ENCODE peak calls at places on chromosomes 5 and 9, in ten cellular contexts. I is dorsolateral prefrontal cortex; R is mammary epithelial cell; G is CD8-positive, alpha-beta T cell; Y is AG04450; Q is cardiac fibroblast; E is BE2C; L is thyroid gland; X is neural progenitor cell; W is suprapubic skin. B is an unnamed sample.

GRCh38 chr9:96193356-96193755 is 108.6 kb downstream of the HSD17B3 start:
- DNase-seq in Y (no peak), X (no peak), L (no peak), G (no peak), W (peak; percentile 11), I (no peak), Q (no peak), E (no peak), R (no peak), B (no peak)

GRCh38 chr5:108884736-108885135 is 137.0 kb downstream of the FER start:
- DNase-seq in W (no peak), Q (peak; percentile 65), Y (no peak), L (peak; percentile 8), X (peak; percentile 17), R (no peak), I (no peak), E (no peak), G (no peak), B (no peak)

GRCh38 chr5:15703901-15704300 is 203.9 kb downstream of the FBXL7 start:
- DNase-seq in X (no peak), W (no peak), Y (no peak), R (no peak), I (no peak), L (no peak), G (no peak), E (no peak), Q (no peak), B (no peak)

GRCh38 chr9:16921855-16922254 is 51.4 kb upstream of the BNC2 start:
- DNase-seq in W (no peak), R (peak; percentile 19), E (no peak), L (no peak), Q (peak; percentile 28), Y (no peak), G (no peak), X (no peak), I (no peak), B (no peak)

GRCh38 chr9:137455361-137455991 is 3.7 kb downstream of the NSMF start:
- DNase-seq in Y (no peak), I (peak; percentile 30), Q (no peak), L (no peak), G (no peak), E (no peak), R (no peak), X (no peak), W (no peak), B (peak; percentile 15)

GRCh38 chr5:142007237-142007544 is 5.6 kb downstream of the GNPDA1 start:
- DNase-seq in W (no peak), R (no peak), Q (no peak), E (no peak), I (no peak), X (no peak), Y (no peak), L (no peak), G (no peak), B (no peak)

GRCh38 chr9:137053944-137054931 is at the start of gene ENTPD2:
- DNase-seq in R (peak; percentile 73), G (no peak), I (no peak), Q (no peak), W (no peak), E (no peak), L (peak; percentile 68), X (peak; percentile 56), Y (no peak), B (peak; percentile 36)

GRCh38 chr9:94705162-94705712 is 21.3 kb upstream of the AOPEP start:
- DNase-seq in L (no peak), Q (no peak), Y (no peak), I (no peak), X (no peak), G (no peak), W (no peak), E (peak; percentile 73), R (no peak), B (no peak)

DNA sequence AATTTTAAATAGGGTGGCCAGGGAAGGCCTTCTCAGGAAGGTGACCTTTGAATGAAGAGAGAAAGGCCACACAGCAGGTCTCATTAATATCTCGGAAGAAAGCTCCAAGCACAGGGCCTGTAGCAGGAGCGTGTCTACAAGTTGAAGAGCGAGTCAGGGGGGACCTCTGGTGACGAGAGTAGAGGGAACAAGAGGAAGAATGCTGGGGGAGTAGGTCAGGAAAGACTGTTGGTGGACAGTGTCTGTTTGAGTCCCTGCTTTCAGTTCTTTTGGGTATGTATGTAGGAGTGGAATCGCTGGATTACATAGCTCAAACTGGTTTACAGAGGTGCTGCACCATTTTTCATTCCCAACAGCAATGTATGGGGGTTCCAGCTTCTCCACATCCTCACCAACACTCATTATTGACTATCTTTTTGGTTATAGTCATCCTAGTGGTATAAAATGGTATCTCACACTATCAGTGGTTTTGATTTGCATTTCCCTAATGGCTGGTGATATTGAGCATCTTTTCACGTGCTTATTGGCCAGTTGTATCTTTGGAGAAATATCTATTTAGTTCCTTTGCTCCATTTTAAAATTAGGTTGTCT is 55.8 kb downstream of the NUP214 start:
- DNase-seq in I (no peak), G (no peak), W (no peak), L (no peak), E (no peak), R (no peak), Q (no peak), X (no peak), Y (no peak), B (no peak)
- TF ChIP-seq CTCF in I (no peak), G (peak; percentile 39), W (no peak), L (no peak), E (peak; percentile 35), R (peak; percentile 27), Q (no peak), X (peak; percentile 30), Y (peak; percentile 2), B (no peak)

GRCh38 chr5:135253601-135254165 is 145.3 kb downstream of the MACROH2A1 start:
- DNase-seq in L (no peak), W (no peak), G (no peak), I (no peak), R (no peak), Q (no peak), E (no peak), X (no peak), Y (no peak), B (no peak)

GRCh38 chr5:135249658-135250057 is 149.4 kb downstream of the MACROH2A1 start:
- DNase-seq in W (no peak), I (no peak), G (peak; percentile 27), Y (no peak), L (no peak), Q (peak; percentile 18), E (no peak), R (no peak), X (no peak), B (no peak)

GRCh38 chr5:135254183-135254582 is 144.8 kb downstream of the MACROH2A1 start:
- DNase-seq in Q (no peak), E (no peak), L (no peak), X (no peak), G (peak; percentile 7), W (no peak), I (no peak), Y (no peak), R (no peak), B (no peak)

GRCh38 chr5:135251099-135251498 is 147.9 kb downstream of the MACROH2A1 start:
- DNase-seq in G (peak; percentile 23), Y (no peak), W (no peak), X (peak; percentile 75), Q (no peak), I (no peak), E (no peak), R (no peak), L (no peak), B (no peak)

GRCh38 chr5:135255461-135256178 is 143.4 kb downstream of the MACROH2A1 start:
- DNase-seq in X (no peak), W (no peak), G (peak; percentile 11), I (no peak), E (no peak), R (no peak), L (no peak), Q (no peak), Y (no peak), B (no peak)
- TF ChIP-seq CTCF in X (no peak), W (no peak), G (no peak), I (no peak), E (no peak), R (no peak), L (no peak), Q (no peak), Y (no peak), B (no peak)

GRCh38 chr9:18138676-18139075 is 335.3 kb upstream of the ADAMTSL1 start:
- DNase-seq in X (no peak), E (no peak), Y (no peak), L (peak; percentile 39), Q (no peak), G (no peak), W (no peak), R (no peak), I (no peak), B (no peak)

GRCh38 chr9:18141681-18142080 is 332.3 kb upstream of the ADAMTSL1 start:
- DNase-seq in G (no peak), E (no peak), I (no peak), X (no peak), W (no peak), Q (no peak), Y (no peak), L (no peak), R (no peak), B (no peak)

GRCh38 chr9:18142964-18143363 is 331.0 kb upstream of the ADAMTSL1 start:
- DNase-seq in W (no peak), L (no peak), G (no peak), Q (peak; percentile 10), E (no peak), R (no peak), Y (no peak), I (no peak), X (peak; percentile 31), B (no peak)

DNA sequence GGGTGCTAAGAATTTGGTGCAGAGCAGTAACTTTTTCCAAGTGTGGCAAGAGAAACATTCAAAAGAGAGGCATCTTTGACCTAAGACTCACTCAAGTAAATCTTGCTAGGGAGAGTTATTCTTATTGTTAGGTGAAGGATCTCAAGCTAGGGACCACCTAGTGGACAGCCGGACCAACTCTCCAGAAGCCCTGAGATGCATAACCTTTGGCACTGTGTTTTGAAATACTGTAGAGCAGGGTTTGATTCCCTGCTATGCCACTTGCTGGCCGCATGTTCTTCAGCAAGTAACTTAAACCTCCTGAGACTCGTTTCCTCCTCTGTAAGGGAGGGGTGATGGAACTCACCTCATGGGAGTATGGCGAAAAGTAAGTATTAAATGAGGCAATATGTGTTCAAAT is 336.1 kb upstream of the ADAMTSL1 start:
- DNase-seq in L (no peak), G (no peak), W (no peak), E (no peak), Q (no peak), R (no peak), X (no peak), Y (no peak), I (no peak), B (no peak)
- TF ChIP-seq CTCF in L (no peak), G (no peak), W (no peak), E (peak; percentile 11), Q (no peak), R (no peak), X (no peak), Y (no peak), I (no peak), B (no peak)

DNA sequence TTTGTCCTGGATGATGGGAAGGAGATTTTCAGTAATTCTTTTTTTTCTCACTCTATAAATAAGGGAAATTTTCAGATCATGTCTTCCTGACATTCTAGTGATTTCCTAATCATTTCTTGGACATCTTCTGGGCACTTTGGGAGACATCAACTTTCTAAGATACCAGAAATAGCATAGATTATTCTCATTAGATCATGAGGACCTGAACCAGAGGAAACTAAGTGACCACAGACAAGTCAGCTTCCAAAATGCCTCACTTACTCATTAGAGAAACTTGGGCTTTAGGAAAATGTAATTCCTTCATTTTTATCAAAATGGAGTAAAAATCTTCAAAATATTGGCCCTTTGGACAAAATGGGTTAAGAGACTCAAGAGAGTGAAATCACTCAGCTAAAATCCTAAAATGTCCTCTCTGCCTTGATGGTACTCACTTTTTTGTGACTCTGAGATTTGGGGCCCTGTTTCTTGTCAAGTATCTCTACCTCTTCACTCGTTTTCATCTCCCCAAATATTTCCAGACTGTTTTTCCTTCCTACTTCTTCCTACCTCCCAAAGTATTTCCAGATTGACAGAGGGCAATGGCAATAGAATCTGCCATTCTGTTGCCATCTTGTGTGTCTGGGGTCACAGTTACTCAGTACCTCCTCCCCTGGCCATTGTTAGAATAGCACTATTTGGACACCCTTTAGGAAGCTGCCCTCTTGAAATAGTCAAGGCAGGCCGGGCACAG is 194.5 kb downstream of the NR3C1 start:
- DNase-seq in L (no peak), R (no peak), X (no peak), E (peak; percentile 18), G (no peak), Y (no peak), I (no peak), Q (no peak), W (no peak), B (no peak)
- TF ChIP-seq CTCF in L (no peak), R (peak; percentile 21), X (peak; percentile 27), E (peak; percentile 42), G (no peak), Y (peak; percentile 22), I (no peak), Q (peak; percentile 23), W (no peak), B (no peak)